ENCODE peak calls at places on chromosomes 1 and 21, in four cellular contexts. One of them, this sample, is unnamed.

GRCh38 chr1:208136459-208137143 is 107.6 kb downstream of the PLXNA2 start:
- DNase-seq in prostate gland: no peak
- DNase-seq in tibial artery: no peak
- DNase-seq in heart left ventricle: no peak
- DNase-seq in this sample: no peak

GRCh38 chr1:159171254-159171687 is at the start of gene CADM3:
- DNase-seq in prostate gland: no peak
- DNase-seq in tibial artery: no peak
- DNase-seq in heart left ventricle: no peak
- DNase-seq in this sample: no peak

GRCh38 chr1:19405761-19406481 is 79.4 kb downstream of the CAPZB start:
- DNase-seq in tibial artery: no peak
- DNase-seq in heart left ventricle: peak; percentile 37
- DNase-seq in prostate gland: no peak
- DNase-seq in this sample: no peak

GRCh38 chr21:45972716-45973474 is 8.7 kb upstream of the COL6A1 start:
- DNase-seq in tibial artery: peak; percentile 82
- DNase-seq in heart left ventricle: peak; percentile 91
- DNase-seq in prostate gland: no peak
- DNase-seq in this sample: no peak

GRCh38 chr1:28437260-28437923 is 67.9 kb downstream of the PHACTR4 start:
- DNase-seq in tibial artery: peak; percentile 68
- DNase-seq in prostate gland: peak; percentile 26
- DNase-seq in heart left ventricle: no peak
- DNase-seq in this sample: peak; percentile 9

GRCh38 chr1:34828611-34829010 is 30.9 kb downstream of the SMIM12 start:
- DNase-seq in prostate gland: no peak
- DNase-seq in tibial artery: no peak
- DNase-seq in heart left ventricle: no peak
- DNase-seq in this sample: no peak

GRCh38 chr21:43189936-43190335 is 21.1 kb downstream of the CRYAA start:
- DNase-seq in tibial artery: peak; percentile 38
- DNase-seq in heart left ventricle: peak; percentile 6
- DNase-seq in prostate gland: peak; percentile 4
- DNase-seq in this sample: no peak

GRCh38 chr1:54126271-54126815 is 26.5 kb downstream of the CDCP2 start:
- DNase-seq in tibial artery: no peak
- DNase-seq in heart left ventricle: no peak
- DNase-seq in prostate gland: no peak
- DNase-seq in this sample: no peak

GRCh38 chr1:6995789-6996188 is 210.5 kb downstream of the CAMTA1 start:
- DNase-seq in tibial artery: no peak
- DNase-seq in heart left ventricle: no peak
- DNase-seq in prostate gland: no peak
- DNase-seq in this sample: no peak

GRCh38 chr1:50423670-50424000 is 392 bp upstream of the DMRTA2 start:
- DNase-seq in prostate gland: no peak
- DNase-seq in tibial artery: no peak
- DNase-seq in heart left ventricle: no peak
- DNase-seq in this sample: no peak

GRCh38 chr21:39669976-39670671 is 57.4 kb downstream of the B3GALT5 start:
- DNase-seq in tibial artery: no peak
- DNase-seq in prostate gland: no peak
- DNase-seq in heart left ventricle: no peak
- DNase-seq in this sample: no peak

GRCh38 chr1:222071313-222071886 is 329.5 kb upstream of the DUSP10 start:
- DNase-seq in heart left ventricle: no peak
- DNase-seq in tibial artery: no peak
- DNase-seq in prostate gland: no peak
- DNase-seq in this sample: no peak

GRCh38 chr1:147545133-147545532 is 3.8 kb downstream of the BCL9 start:
- DNase-seq in prostate gland: peak; percentile 15
- DNase-seq in heart left ventricle: peak; percentile 26
- DNase-seq in tibial artery: no peak
- DNase-seq in this sample: no peak

GRCh38 chr1:121408354-121408753 is 223.6 kb downstream of the SRGAP2C start:
- DNase-seq in heart left ventricle: no peak
- DNase-seq in prostate gland: no peak
- DNase-seq in tibial artery: no peak
- DNase-seq in this sample: no peak

GRCh38 chr1:161855260-161855659 is 89.1 kb downstream of the ATF6 start:
- DNase-seq in tibial artery: no peak
- DNase-seq in heart left ventricle: no peak
- DNase-seq in prostate gland: no peak
- DNase-seq in this sample: no peak

GRCh38 chr1:174222166-174222949 is 63.0 kb downstream of the RABGAP1L start:
- DNase-seq in heart left ventricle: no peak
- DNase-seq in prostate gland: no peak
- DNase-seq in tibial artery: no peak
- DNase-seq in this sample: no peak

GRCh38 chr1:40870135-40870728 is 8.1 kb upstream of the CITED4 start:
- DNase-seq in tibial artery: no peak
- DNase-seq in prostate gland: no peak
- DNase-seq in heart left ventricle: no peak
- DNase-seq in this sample: no peak

GRCh38 chr21:22900511-22900910 is 1902.3 kb downstream of the NCAM2 start:
- DNase-seq in tibial artery: no peak
- DNase-seq in heart left ventricle: no peak
- DNase-seq in prostate gland: no peak
- DNase-seq in this sample: no peak

GRCh38 chr1:98256700-98257099 is 335.9 kb upstream of the DPYD start:
- DNase-seq in tibial artery: no peak
- DNase-seq in prostate gland: no peak
- DNase-seq in heart left ventricle: no peak
- DNase-seq in this sample: no peak

GRCh38 chr1:146012703-146013565 is 8.6 kb downstream of the HJV start:
- DNase-seq in prostate gland: peak; percentile 61
- DNase-seq in tibial artery: no peak
- DNase-seq in heart left ventricle: no peak
- DNase-seq in this sample: no peak

GRCh38 chr1:220896088-220896487 is 16.8 kb downstream of the HLX start:
- DNase-seq in heart left ventricle: no peak
- DNase-seq in prostate gland: no peak
- DNase-seq in tibial artery: no peak
- DNase-seq in this sample: no peak

GRCh38 chr1:203048555-203049051 is 22.3 kb downstream of the PPFIA4 start:
- DNase-seq in tibial artery: no peak
- DNase-seq in heart left ventricle: no peak
- DNase-seq in prostate gland: no peak
- DNase-seq in this sample: no peak

GRCh38 chr1:23118957-23119792 is 49.5 kb downstream of the LUZP1 start:
- DNase-seq in tibial artery: no peak
- DNase-seq in prostate gland: no peak
- DNase-seq in heart left ventricle: no peak
- DNase-seq in this sample: no peak

GRCh38 chr1:9080704-9081291 is 11.4 kb upstream of the SLC2A5 start:
- DNase-seq in prostate gland: no peak
- DNase-seq in heart left ventricle: no peak
- DNase-seq in tibial artery: no peak
- DNase-seq in this sample: no peak

GRCh38 chr1:9078949-9079500 is 9.6 kb upstream of the SLC2A5 start:
- DNase-seq in tibial artery: no peak
- DNase-seq in heart left ventricle: no peak
- DNase-seq in prostate gland: no peak
- DNase-seq in this sample: no peak

GRCh38 chr1:9081473-9081872 is 12.0 kb upstream of the SLC2A5 start:
- DNase-seq in prostate gland: no peak
- DNase-seq in tibial artery: no peak
- DNase-seq in heart left ventricle: no peak
- DNase-seq in this sample: no peak

GRCh38 chr1:9079980-9080703 is 10.7 kb upstream of the SLC2A5 start:
- DNase-seq in tibial artery: no peak
- DNase-seq in prostate gland: no peak
- DNase-seq in heart left ventricle: no peak
- DNase-seq in this sample: no peak

DNA sequence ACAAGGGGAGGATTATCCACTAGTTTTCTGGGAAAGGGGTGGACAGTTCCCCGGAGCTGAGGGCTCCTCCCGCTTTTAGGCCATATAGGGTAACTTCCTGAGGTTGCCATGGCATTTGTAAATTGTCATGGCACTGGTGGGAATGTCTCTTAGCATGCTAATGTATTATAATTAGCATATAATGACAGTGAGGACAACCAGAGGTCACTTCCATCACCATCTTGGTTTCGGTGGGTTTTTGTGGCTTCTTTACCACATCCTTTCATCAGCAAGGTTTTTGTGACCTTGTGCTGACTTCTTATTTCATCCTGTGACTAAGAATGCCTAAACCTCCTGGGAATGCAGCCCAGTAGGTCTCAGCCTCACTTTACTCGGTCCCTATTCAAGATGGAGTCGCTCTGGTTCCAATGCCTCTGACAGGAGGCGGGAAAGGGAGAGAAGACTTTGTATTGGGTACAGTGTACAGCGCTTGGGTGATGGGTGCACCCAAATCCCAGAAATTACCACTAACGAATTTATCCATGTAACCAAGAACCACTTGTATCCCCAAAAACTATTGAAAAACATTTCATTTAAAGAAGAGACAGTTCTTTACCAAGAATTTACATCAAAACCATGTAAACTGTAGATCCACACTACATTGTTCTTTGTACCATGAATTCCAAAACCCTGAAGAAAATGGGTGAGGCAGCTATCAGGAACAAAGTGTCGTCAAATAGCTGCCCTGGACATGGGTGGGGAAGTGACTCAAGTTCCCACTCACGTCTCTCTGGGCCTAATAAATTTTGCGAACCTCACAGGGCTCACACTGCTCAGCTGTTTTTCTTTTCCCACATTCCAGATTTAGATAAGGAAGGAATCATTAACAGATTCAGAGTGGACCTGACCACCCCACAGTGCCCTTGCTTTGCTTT is 8.9 kb upstream of the SLC2A5 start:
- DNase-seq in tibial artery: no peak
- DNase-seq in prostate gland: no peak
- DNase-seq in heart left ventricle: no peak
- DNase-seq in this sample: no peak
- H3K4me3 ChIP-seq in tibial artery: no peak overlapping the region
- H3K4me3 ChIP-seq in prostate gland: no peak overlapping the region
- H3K4me3 ChIP-seq in heart left ventricle: no peak overlapping the region
- H3K4me3 ChIP-seq in this sample: no peak overlapping the region

GRCh38 chr1:205275916-205276315 is 45.6 kb downstream of the NUAK2 start:
- DNase-seq in tibial artery: no peak
- DNase-seq in heart left ventricle: no peak
- DNase-seq in prostate gland: no peak
- DNase-seq in this sample: no peak

GRCh38 chr1:205276334-205277065 is 45.0 kb downstream of the NUAK2 start:
- DNase-seq in tibial artery: no peak
- DNase-seq in prostate gland: no peak
- DNase-seq in heart left ventricle: no peak
- DNase-seq in this sample: no peak

GRCh38 chr1:205283270-205284147 is 38.0 kb downstream of the NUAK2 start:
- DNase-seq in prostate gland: no peak
- DNase-seq in heart left ventricle: no peak
- DNase-seq in tibial artery: no peak
- DNase-seq in this sample: no peak

GRCh38 chr1:205284420-205285144 is 37.0 kb downstream of the NUAK2 start:
- DNase-seq in tibial artery: peak; percentile 91
- DNase-seq in heart left ventricle: peak; percentile 81
- DNase-seq in prostate gland: peak; percentile 84
- DNase-seq in this sample: peak; percentile 47

DNA sequence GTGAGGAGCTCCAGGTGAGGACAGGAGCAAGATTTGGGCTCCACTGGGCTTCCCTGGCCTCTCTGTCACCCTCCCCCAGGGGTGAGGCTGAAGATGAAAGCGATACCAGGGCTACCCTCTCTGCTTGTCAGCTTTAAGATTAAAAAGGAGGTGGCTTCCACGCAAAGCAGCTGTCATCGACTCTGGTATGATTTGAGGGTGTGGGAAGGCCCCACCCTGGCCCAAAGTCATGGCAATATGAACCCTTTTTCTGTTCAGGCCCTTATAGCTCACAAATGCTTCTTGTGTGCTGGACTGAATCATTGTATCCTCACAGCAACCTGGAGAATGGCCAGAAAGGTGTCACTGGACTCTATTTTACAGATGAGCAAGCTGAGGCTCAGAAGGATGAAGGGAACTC is 41.6 kb downstream of the NUAK2 start:
- DNase-seq in prostate gland: no peak
- DNase-seq in heart left ventricle: no peak
- DNase-seq in tibial artery: no peak
- DNase-seq in this sample: no peak
- H3K27ac ChIP-seq in prostate gland: no peak overlapping the region
- H3K27ac ChIP-seq in heart left ventricle: no peak overlapping the region
- H3K27ac ChIP-seq in tibial artery: no peak overlapping the region
- H3K27ac ChIP-seq in this sample: no peak overlapping the region

DNA sequence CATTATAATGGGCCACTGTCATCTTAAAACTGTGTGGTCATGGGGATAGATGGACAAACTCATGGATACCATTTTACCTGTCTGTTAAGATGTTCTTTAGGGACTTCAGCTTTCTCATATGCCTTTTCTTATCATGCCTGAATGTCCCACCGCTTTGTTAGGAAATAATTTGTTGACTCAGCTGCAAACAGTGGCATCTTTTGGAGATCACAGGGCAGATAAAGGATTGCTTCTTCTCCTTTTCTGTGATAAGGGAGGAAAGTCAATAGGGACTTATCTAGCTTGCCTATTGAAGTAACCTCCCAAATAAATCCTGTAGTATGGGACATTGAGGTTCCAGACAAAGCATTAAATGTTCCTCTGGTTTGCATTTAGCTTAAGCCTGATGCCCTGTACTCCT is 79.8 kb upstream of the KIAA0040 start:
- DNase-seq in heart left ventricle: no peak
- DNase-seq in prostate gland: no peak
- DNase-seq in tibial artery: no peak
- DNase-seq in this sample: no peak
- H3K9me3 ChIP-seq in heart left ventricle: no peaks in the 10 kb centered on the region
- H3K9me3 ChIP-seq in prostate gland: no peaks in the 10 kb centered on the region
- H3K9me3 ChIP-seq in tibial artery: no peaks in the 10 kb centered on the region
- H3K9me3 ChIP-seq in this sample: no peaks in the 10 kb centered on the region

GRCh38 chr1:27314737-27315136 is 7.2 kb upstream of the TMEM222 start:
- DNase-seq in tibial artery: no peak
- DNase-seq in heart left ventricle: no peak
- DNase-seq in prostate gland: no peak
- DNase-seq in this sample: no peak

GRCh38 chr1:27321813-27322568 is at the start of gene TMEM222:
- DNase-seq in heart left ventricle: peak; percentile 98
- DNase-seq in tibial artery: peak; percentile 99
- DNase-seq in prostate gland: peak; percentile 97
- DNase-seq in this sample: peak; percentile 90

GRCh38 chr1:27318137-27318536 is 3.8 kb upstream of the TMEM222 start:
- DNase-seq in prostate gland: no peak
- DNase-seq in tibial artery: no peak
- DNase-seq in heart left ventricle: no peak
- DNase-seq in this sample: no peak

GRCh38 chr1:27316860-27317259 is 5.1 kb upstream of the TMEM222 start:
- DNase-seq in heart left ventricle: no peak
- DNase-seq in prostate gland: no peak
- DNase-seq in tibial artery: no peak
- DNase-seq in this sample: no peak

DNA sequence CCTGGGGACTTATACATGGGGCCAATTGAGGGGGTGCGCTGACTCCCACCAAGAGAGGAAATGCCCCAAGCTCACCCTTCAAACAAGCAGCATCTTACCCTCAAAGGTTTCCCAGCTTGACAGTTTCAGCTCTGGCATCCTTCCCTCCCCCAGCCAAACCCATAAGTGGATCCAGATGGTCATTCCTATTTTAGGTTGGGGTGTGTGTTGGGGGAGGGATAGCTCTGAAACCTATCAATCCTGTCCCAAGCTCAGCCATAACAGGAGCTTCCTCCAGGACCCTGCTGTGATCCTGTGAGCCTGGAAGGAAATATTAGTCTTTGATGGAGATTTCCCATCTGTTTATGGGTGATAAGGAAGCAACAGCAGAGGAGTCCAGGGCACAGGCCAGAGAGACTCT is 3.4 kb upstream of the TMEM222 start:
- DNase-seq in prostate gland: no peak
- DNase-seq in tibial artery: no peak
- DNase-seq in heart left ventricle: no peak
- DNase-seq in this sample: no peak
- H3K4me3 ChIP-seq in prostate gland: no peak overlapping the region
- H3K4me3 ChIP-seq in tibial artery: no peak overlapping the region
- H3K4me3 ChIP-seq in heart left ventricle: no peak overlapping the region
- H3K4me3 ChIP-seq in this sample: no peak overlapping the region

This sample was measured in thoracic aorta.